ENCODE peak calls at places on chromosomes 16 and 17, in six cellular contexts. K is endothelial cell, D is germinal center, Y is WTC11, X is RWPE1, U is upper lobe of right lung. E is an unnamed sample.

GRCh38 chr17:16987830-16988601 is 16.1 kb upstream of the TNFRSF13B start:
- DNase-seq in K (no peak), D (peak; percentile 91), Y (no peak), X (peak; percentile 52), U (peak; percentile 81), E (peak; percentile 86)

GRCh38 chr17:16493470-16494048 is 1.6 kb upstream of the LRRC75A start:
- DNase-seq in K (no peak), D (no peak), Y (no peak), X (no peak), U (no peak), E (no peak)

GRCh38 chr17:39979865-39980401 is 674 bp upstream of the PSMD3 start:
- DNase-seq in K (peak; percentile 26), D (peak; percentile 35), Y (peak; percentile 31), X (peak; percentile 14), U (no peak), E (no peak)

GRCh38 chr17:72125226-72125651 is 4.4 kb downstream of the SOX9 start:
- DNase-seq in K (no peak), D (no peak), Y (peak; percentile 21), X (no peak), U (no peak), E (no peak)

GRCh38 chr16:3060339-3061127 is 4.9 kb upstream of the IL32 start:
- DNase-seq in K (no peak), D (no peak), Y (no peak), X (no peak), U (no peak), E (no peak)

GRCh38 chr17:65774787-65775186 is 213.3 kb upstream of the AXIN2 start:
- DNase-seq in K (no peak), D (no peak), Y (no peak), X (no peak), U (no peak), E (no peak)

GRCh38 chr17:39239640-39240314 is 14.0 kb upstream of the STAC2 start:
- DNase-seq in K (peak; percentile 71), D (peak; percentile 86), Y (peak; percentile 91), X (peak; percentile 48), U (peak; percentile 84), E (peak; percentile 77)

GRCh38 chr16:57360321-57360935 is 1.8 kb downstream of the CCL22 start:
- DNase-seq in K (no peak), D (no peak), Y (no peak), X (no peak), U (no peak), E (no peak)

GRCh38 chr16:10502766-10503165 is 77.6 kb downstream of the EMP2 start:
- DNase-seq in K (no peak), D (no peak), Y (no peak), X (no peak), U (no peak), E (no peak)